ENCODE peak calls at places on chromosome 13, in six cellular contexts. Q is suprapubic skin; F is psoas muscle; U is tibial artery; V is H9; G is CD4-positive, alpha-beta T cell. C is an unnamed sample.

GRCh38 chr13:48236528-48237353 is 3.7 kb downstream of the ITM2B start:
- DNase-seq in Q (no peak), F (no peak), U (no peak), V (no peak), G (no peak), C (no peak)

GRCh38 chr13:40082644-40083043 is 427.2 kb downstream of the COG6 start:
- DNase-seq in Q (no peak), F (no peak), U (no peak), V (no peak), G (no peak), C (no peak)

GRCh38 chr13:27917121-27917947 is 2.5 kb upstream of the PDX1 start:
- DNase-seq in Q (no peak), F (no peak), U (no peak), V (peak), G (no peak), C (no peak)

GRCh38 chr13:113152894-113153809 is 5.3 kb upstream of the PROZ start:
- DNase-seq in Q (no peak), F (peak), U (no peak), V (peak), G (peak), C (peak)

GRCh38 chr13:95360052-95360451 is 58.8 kb upstream of the ABCC4 start:
- DNase-seq in Q (no peak), F (no peak), U (no peak), V (no peak), G (no peak), C (no peak)

GRCh38 chr13:95643471-95643813 is 1.1 kb downstream of the DZIP1 start:
- DNase-seq in Q (no peak), F (no peak), U (no peak), V (peak), G (no peak), C (no peak)

GRCh38 chr13:67351915-67352314 is 121.8 kb upstream of the PCDH9 start:
- DNase-seq in Q (no peak), F (no peak), U (no peak), V (no peak), G (no peak), C (no peak)

GRCh38 chr13:70339738-70340137 is 231.5 kb upstream of the KLHL1 start:
- DNase-seq in Q (no peak), F (peak), U (no peak), V (peak), G (no peak), C (no peak)

GRCh38 chr13:20126460-20127262 is 34.2 kb downstream of the GJA3 start:
- DNase-seq in Q (peak), F (no peak), U (no peak), V (peak), G (no peak), C (no peak)

GRCh38 chr13:80131204-80131603 is 209.7 kb downstream of the SPRY2 start:
- DNase-seq in Q (peak), F (peak), U (peak), V (peak), G (no peak), C (peak)

GRCh38 chr13:28761586-28761985 is 42.8 kb upstream of the SLC46A3 start:
- DNase-seq in Q (no peak), F (no peak), U (no peak), V (no peak), G (no peak), C (no peak)

GRCh38 chr13:94382960-94383359 is 96.5 kb downstream of the DCT start:
- DNase-seq in Q (no peak), F (no peak), U (no peak), V (no peak), G (no peak), C (no peak)

GRCh38 chr13:43816401-43816889 is 29.7 kb upstream of the ENOX1 start:
- DNase-seq in Q (no peak), F (no peak), U (no peak), V (no peak), G (no peak), C (no peak)

GRCh38 chr13:39516140-39516539 is 86.9 kb downstream of the LHFPL6 start:
- DNase-seq in Q (no peak), F (no peak), U (no peak), V (no peak), G (no peak), C (no peak)

GRCh38 chr13:113646921-113647340 is 11.1 kb downstream of the ATP4B start:
- DNase-seq in Q (peak), F (peak), U (peak), V (no peak), G (peak), C (peak)

GRCh38 chr13:26202365-26202972 is 19.6 kb downstream of the RNF6 start:
- DNase-seq in Q (no peak), F (no peak), U (no peak), V (no peak), G (no peak), C (no peak)

GRCh38 chr13:73224708-73225107 is 165.9 kb downstream of the KLF5 start:
- DNase-seq in Q (no peak), F (no peak), U (no peak), V (no peak), G (no peak), C (no peak)

GRCh38 chr13:72963762-72964161 is 95.0 kb upstream of the KLF5 start:
- DNase-seq in Q (no peak), F (no peak), U (no peak), V (no peak), G (no peak), C (no peak)

GRCh38 chr13:113653264-113654174 is 4.5 kb downstream of the ATP4B start:
- DNase-seq in Q (peak), F (peak), U (peak), V (no peak), G (no peak), C (peak)

GRCh38 chr13:60155978-60156377 is 7.8 kb downstream of the DIAPH3 start:
- DNase-seq in Q (no peak), F (no peak), U (no peak), V (no peak), G (no peak), C (no peak)

GRCh38 chr13:62357887-62358645 is 942.4 kb upstream of the PCDH20 start:
- DNase-seq in Q (no peak), F (no peak), U (no peak), V (peak), G (no peak), C (no peak)

GRCh38 chr13:26482451-26483197 is 74.9 kb upstream of the WASF3 start:
- DNase-seq in Q (peak), F (no peak), U (no peak), V (peak), G (peak), C (no peak)

GRCh38 chr13:51822106-51822840 is 18.3 kb upstream of the DHRS12 start:
- DNase-seq in Q (no peak), F (no peak), U (no peak), V (no peak), G (peak), C (no peak)

GRCh38 chr13:102870677-102871415 is 25.0 kb downstream of the ERCC5 start:
- DNase-seq in Q (no peak), F (peak), U (no peak), V (peak), G (peak), C (no peak)

GRCh38 chr13:52809310-52809769 is 39.1 kb downstream of the PCDH8 start:
- DNase-seq in Q (no peak), F (no peak), U (no peak), V (peak), G (peak), C (no peak)

GRCh38 chr13:40639226-40639681 is 27.2 kb downstream of the FOXO1 start:
- DNase-seq in Q (no peak), F (no peak), U (no peak), V (no peak), G (no peak), C (no peak)

GRCh38 chr13:51520524-51520923 is 63.7 kb upstream of the WDFY2 start:
- DNase-seq in Q (no peak), F (no peak), U (no peak), V (no peak), G (no peak), C (no peak)

GRCh38 chr13:51731759-51732158 is 72.2 kb downstream of the DHRS12 start:
- DNase-seq in Q (no peak), F (no peak), U (no peak), V (no peak), G (no peak), C (no peak)

GRCh38 chr13:90675129-90675528 is 672.4 kb upstream of the MIR17HG start:
- DNase-seq in Q (no peak), F (no peak), U (no peak), V (no peak), G (no peak), C (no peak)

GRCh38 chr13:49258097-49258796 is 10.5 kb downstream of the CDADC1 start:
- DNase-seq in Q (no peak), F (no peak), U (no peak), V (no peak), G (no peak), C (no peak)
- H3K27ac ChIP-seq in Q (no peak), F (no peak), U (no peak), V (no peak), G (no peak), C (no peak)

DNA sequence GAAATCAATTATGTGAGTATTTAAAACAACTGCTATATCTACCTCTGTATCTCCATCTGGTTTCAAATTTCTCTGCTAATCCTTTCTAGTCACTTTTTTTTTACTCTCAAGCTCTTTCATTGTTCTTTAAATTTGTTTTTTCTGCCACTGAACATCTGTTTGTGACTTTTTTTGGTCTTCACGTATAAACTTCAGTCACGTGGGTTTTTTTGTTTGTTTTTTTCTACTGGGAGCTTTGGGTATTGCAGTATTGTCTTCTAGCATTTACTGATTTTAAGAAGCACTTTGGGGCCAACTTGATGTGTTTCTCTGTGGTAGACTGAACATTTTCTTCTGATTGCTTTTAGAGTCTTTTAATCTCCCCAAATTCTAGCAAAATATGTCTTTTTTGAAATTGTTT is 262.6 kb upstream of the RXFP2 start:
- DNase-seq in Q (no peak), F (no peak), U (no peak), V (no peak), G (no peak), C (no peak)
- TF ChIP-seq CTCF in Q (no peak), F (no peak), U (no peak), V (peak), G (no peak), C (no peak)

DNA sequence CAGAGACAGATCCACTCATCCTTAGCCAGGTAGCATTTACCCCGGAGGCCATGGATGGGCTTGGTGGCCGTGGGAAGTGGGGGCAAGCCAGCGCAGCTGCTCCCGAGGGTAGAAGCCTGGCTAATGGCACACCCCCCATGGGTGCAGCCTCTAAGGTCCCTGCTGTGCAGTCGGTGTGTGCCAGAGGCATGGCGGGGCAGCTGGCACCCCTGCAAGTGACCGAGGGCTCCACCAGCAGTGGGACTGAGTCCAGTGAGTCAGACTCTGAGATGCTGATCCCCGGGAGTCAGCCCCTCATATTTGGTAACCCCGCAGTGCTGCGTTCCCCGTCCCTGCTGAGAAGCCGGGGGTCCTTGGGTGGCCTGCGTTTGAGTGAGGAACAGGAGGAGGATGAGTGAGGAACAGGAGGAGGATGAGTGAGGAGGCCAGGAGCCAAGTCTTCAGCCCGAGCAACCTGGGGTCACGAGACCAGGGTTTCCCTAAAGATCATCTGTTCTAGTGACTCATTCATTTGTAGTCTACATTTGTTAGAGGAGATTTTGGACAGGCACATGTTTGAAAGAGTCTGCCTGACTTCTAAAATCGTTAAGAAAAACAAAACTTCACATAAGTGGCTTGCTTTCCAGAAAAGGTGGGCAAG is 180.7 kb downstream of the STK24 start:
- DNase-seq in Q (no peak), F (no peak), U (no peak), V (no peak), G (no peak), C (no peak)
- H3K27ac ChIP-seq in Q (no peak), F (no peak), U (no peak), V (no peak), G (no peak), C (no peak)

GRCh38 chr13:109720758-109721184 is 65.6 kb downstream of the IRS2 start:
- DNase-seq in Q (no peak), F (no peak), U (no peak), V (no peak), G (no peak), C (no peak)
- TF ChIP-seq CTCF in Q (no peak), F (no peak), U (no peak), V (no peak), G (no peak), C (no peak)

DNA sequence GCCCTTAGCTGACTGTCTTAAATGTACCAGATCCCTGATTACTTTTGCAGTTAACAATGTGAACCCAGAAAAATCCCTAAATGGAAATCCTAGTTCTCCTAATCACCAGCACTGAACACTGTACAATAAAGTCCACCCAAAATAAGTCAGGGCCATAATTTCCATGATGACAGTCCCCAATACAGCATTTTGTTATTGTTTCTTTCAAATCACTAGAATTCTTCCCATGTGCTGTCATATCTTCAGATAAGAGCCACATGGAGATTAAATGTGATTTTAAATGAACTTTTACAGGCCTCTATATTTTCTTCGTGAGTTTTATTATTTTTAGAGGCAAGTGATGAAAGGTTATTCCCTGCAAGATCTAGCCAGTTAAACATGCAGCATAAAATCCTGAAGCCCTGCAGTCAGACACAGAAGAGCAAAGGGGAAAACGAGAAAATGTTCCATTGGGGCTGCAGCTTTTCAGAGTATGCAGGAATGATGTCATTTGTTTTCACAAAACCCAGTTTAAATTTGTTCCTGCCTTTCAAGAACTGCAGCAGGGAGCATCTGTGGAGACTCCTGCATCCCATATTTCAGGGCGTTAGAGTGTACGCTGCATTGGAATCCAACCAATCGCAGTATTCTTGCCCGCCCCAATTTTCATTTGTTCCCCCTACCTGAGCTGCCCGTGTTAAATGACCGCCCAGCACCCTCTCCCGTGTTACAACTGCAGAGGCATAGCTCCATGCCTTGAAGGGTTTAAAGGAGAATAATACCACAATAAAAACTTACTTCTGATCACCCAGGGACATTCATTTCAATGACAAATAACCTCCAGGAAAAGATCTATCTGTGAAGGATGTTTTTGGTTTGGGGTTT is 167.2 kb upstream of the KLF12 start:
- DNase-seq in Q (no peak), F (no peak), U (no peak), V (no peak), G (no peak), C (no peak)
- H3K27ac ChIP-seq in Q (no peak), F (no peak), U (peak), V (no peak), G (no peak), C (peak)

GRCh38 chr13:71629167-71629566 is 237.8 kb downstream of the DACH1 start:
- DNase-seq in Q (no peak), F (no peak), U (no peak), V (no peak), G (no peak), C (no peak)

GRCh38 chr13:71634605-71635443 is 232.2 kb downstream of the DACH1 start:
- DNase-seq in Q (no peak), F (no peak), U (no peak), V (no peak), G (no peak), C (no peak)

GRCh38 chr13:71632721-71633120 is 234.3 kb downstream of the DACH1 start:
- DNase-seq in Q (no peak), F (no peak), U (no peak), V (no peak), G (no peak), C (no peak)
- TF ChIP-seq CTCF in Q (no peak), F (no peak), U (no peak), V (no peak), G (no peak), C (no peak)

GRCh38 chr13:110309661-110310524 is 2.8 kb downstream of the COL4A2 start:
- DNase-seq in Q (peak), F (no peak), U (peak), V (peak), G (no peak), C (peak)
- H3K27ac ChIP-seq in Q (no peak), F (peak), U (peak), V (no peak), G (no peak), C (peak)

DNA sequence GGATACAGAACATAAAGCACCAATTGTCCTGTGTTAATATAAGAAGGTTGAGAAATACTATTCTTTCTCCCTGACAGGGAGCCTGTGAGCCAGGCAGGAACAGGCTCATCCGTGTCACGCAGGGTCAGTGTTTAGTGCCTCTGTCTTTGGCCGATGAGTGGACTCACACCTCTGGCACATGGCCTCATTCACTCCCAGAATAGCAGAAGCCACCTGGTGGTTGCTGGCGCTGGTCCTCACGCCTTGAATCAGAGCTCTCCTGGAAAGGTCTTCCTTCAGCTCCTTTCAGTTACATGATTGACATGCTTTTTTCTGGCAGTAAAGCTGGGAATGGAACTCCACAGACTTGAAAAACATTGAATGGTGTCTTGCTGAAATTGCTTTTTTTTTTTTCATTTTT is 28.1 kb upstream of the SIAH3 start:
- DNase-seq in Q (no peak), F (peak), U (no peak), V (peak), G (peak), C (no peak)
- TF ChIP-seq CTCF in Q (no peak), F (peak), U (no peak), V (peak), G (peak), C (no peak)

GRCh38 chr13:100454876-100455275 is 133.7 kb downstream of the GGACT start:
- DNase-seq in Q (no peak), F (no peak), U (no peak), V (no peak), G (no peak), C (no peak)
- H3K27ac ChIP-seq in Q (no peak), F (no peak), U (no peak), V (no peak), G (no peak), C (no peak)

GRCh38 chr13:38086013-38086412 is 216.4 kb upstream of the TRPC4 start:
- DNase-seq in Q (no peak), F (no peak), U (no peak), V (no peak), G (no peak), C (no peak)
- TF ChIP-seq CTCF in Q (no peak), F (no peak), U (no peak), V (no peak), G (no peak), C (no peak)